ENCODE peak calls at places on chromosomes 6 and 20, in nine cellular contexts. One of them, this sample, is unnamed.

GRCh38 chr6:53353624-53354023 is 4.9 kb upstream of the ELOVL5 start:
- DNase-seq in K562: no peak
- DNase-seq in GM12878: no peak
- DNase-seq in sigmoid colon: no peak
- DNase-seq in transverse colon: no peak
- DNase-seq in suprapubic skin: no peak
- DNase-seq in A549: no peak
- DNase-seq in ovary: no peak
- DNase-seq in stomach: no peak
- DNase-seq in this sample: no peak

GRCh38 chr6:96391776-96392175 is 129.8 kb upstream of the UFL1 start:
- DNase-seq in suprapubic skin: no peak
- DNase-seq in A549: no peak
- DNase-seq in GM12878: no peak
- DNase-seq in transverse colon: peak; percentile 14
- DNase-seq in K562: no peak
- DNase-seq in stomach: peak; percentile 44
- DNase-seq in ovary: no peak
- DNase-seq in sigmoid colon: no peak
- DNase-seq in this sample: no peak

GRCh38 chr6:81763051-81763450 is 10.6 kb upstream of the TENT5A start:
- DNase-seq in sigmoid colon: no peak
- DNase-seq in ovary: no peak
- DNase-seq in stomach: no peak
- DNase-seq in A549: no peak
- DNase-seq in GM12878: no peak
- DNase-seq in transverse colon: no peak
- DNase-seq in K562: no peak
- DNase-seq in suprapubic skin: no peak
- DNase-seq in this sample: no peak

GRCh38 chr6:70520575-70520974 is 46.2 kb upstream of the SDHAF4 start:
- DNase-seq in stomach: no peak
- DNase-seq in ovary: no peak
- DNase-seq in sigmoid colon: no peak
- DNase-seq in suprapubic skin: no peak
- DNase-seq in K562: peak; percentile 9
- DNase-seq in transverse colon: no peak
- DNase-seq in GM12878: no peak
- DNase-seq in A549: peak; percentile 3
- DNase-seq in this sample: no peak

GRCh38 chr6:45514454-45514853 is 136.7 kb upstream of the SUPT3H start:
- DNase-seq in GM12878: no peak
- DNase-seq in K562: no peak
- DNase-seq in suprapubic skin: no peak
- DNase-seq in ovary: no peak
- DNase-seq in A549: peak; percentile 7
- DNase-seq in stomach: peak; percentile 33
- DNase-seq in transverse colon: no peak
- DNase-seq in sigmoid colon: no peak
- DNase-seq in this sample: no peak

GRCh38 chr20:41050361-41051019 is 21.9 kb downstream of the TOP1 start:
- DNase-seq in ovary: no peak
- DNase-seq in sigmoid colon: no peak
- DNase-seq in K562: peak; percentile 79
- DNase-seq in A549: no peak
- DNase-seq in stomach: no peak
- DNase-seq in GM12878: no peak
- DNase-seq in suprapubic skin: no peak
- DNase-seq in transverse colon: no peak
- DNase-seq in this sample: no peak

GRCh38 chr6:79570129-79570801 is 33.0 kb upstream of the LCA5 start:
- DNase-seq in GM12878: no peak
- DNase-seq in ovary: no peak
- DNase-seq in stomach: peak; percentile 70
- DNase-seq in sigmoid colon: no peak
- DNase-seq in K562: no peak
- DNase-seq in suprapubic skin: no peak
- DNase-seq in A549: no peak
- DNase-seq in transverse colon: peak; percentile 61
- DNase-seq in this sample: no peak

GRCh38 chr6:7271205-7271534 is 41.8 kb downstream of the SSR1 start:
- DNase-seq in K562: no peak
- DNase-seq in stomach: no peak
- DNase-seq in sigmoid colon: peak; percentile 46
- DNase-seq in transverse colon: no peak
- DNase-seq in A549: no peak
- DNase-seq in GM12878: no peak
- DNase-seq in suprapubic skin: peak; percentile 56
- DNase-seq in ovary: no peak
- DNase-seq in this sample: no peak

GRCh38 chr20:47878601-47879004 is 93.3 kb upstream of the SULF2 start:
- DNase-seq in K562: no peak
- DNase-seq in ovary: no peak
- DNase-seq in suprapubic skin: no peak
- DNase-seq in A549: no peak
- DNase-seq in transverse colon: no peak
- DNase-seq in sigmoid colon: no peak
- DNase-seq in GM12878: no peak
- DNase-seq in stomach: no peak
- DNase-seq in this sample: no peak

GRCh38 chr20:60170116-60170515 is 211.9 kb downstream of the CDH26 start:
- DNase-seq in K562: no peak
- DNase-seq in A549: no peak
- DNase-seq in stomach: no peak
- DNase-seq in ovary: no peak
- DNase-seq in transverse colon: no peak
- DNase-seq in sigmoid colon: no peak
- DNase-seq in GM12878: no peak
- DNase-seq in suprapubic skin: no peak
- DNase-seq in this sample: no peak

GRCh38 chr6:27791182-27791939 is 120.8 kb downstream of the OR2B2 start:
- DNase-seq in GM12878: no peak
- DNase-seq in suprapubic skin: no peak
- DNase-seq in K562: peak; percentile 73
- DNase-seq in sigmoid colon: peak; percentile 80
- DNase-seq in stomach: peak; percentile 43
- DNase-seq in transverse colon: peak; percentile 54
- DNase-seq in ovary: peak; percentile 68
- DNase-seq in A549: peak; percentile 86
- DNase-seq in this sample: peak; percentile 76

GRCh38 chr6:150866147-150867073 is 908 bp downstream of the MTHFD1L start:
- DNase-seq in sigmoid colon: peak; percentile 90
- DNase-seq in GM12878: peak; percentile 33
- DNase-seq in transverse colon: peak; percentile 79
- DNase-seq in A549: peak; percentile 84
- DNase-seq in ovary: peak; percentile 88
- DNase-seq in K562: peak; percentile 92
- DNase-seq in suprapubic skin: peak; percentile 89
- DNase-seq in stomach: peak; percentile 70
- DNase-seq in this sample: peak; percentile 57

GRCh38 chr6:89508755-89509563 is 76.0 kb downstream of the ANKRD6 start:
- DNase-seq in stomach: peak; percentile 58
- DNase-seq in sigmoid colon: no peak
- DNase-seq in GM12878: no peak
- DNase-seq in transverse colon: no peak
- DNase-seq in ovary: no peak
- DNase-seq in K562: no peak
- DNase-seq in A549: no peak
- DNase-seq in suprapubic skin: no peak
- DNase-seq in this sample: no peak

GRCh38 chr6:109793793-109794192 is 102.7 kb downstream of the FIG4 start:
- DNase-seq in K562: peak; percentile 22
- DNase-seq in A549: peak; percentile 77
- DNase-seq in suprapubic skin: no peak
- DNase-seq in ovary: no peak
- DNase-seq in GM12878: no peak
- DNase-seq in transverse colon: peak; percentile 33
- DNase-seq in sigmoid colon: no peak
- DNase-seq in stomach: no peak
- DNase-seq in this sample: no peak

GRCh38 chr20:35133735-35134134 is 13.4 kb downstream of the EDEM2 start:
- DNase-seq in ovary: no peak
- DNase-seq in A549: peak; percentile 41
- DNase-seq in transverse colon: no peak
- DNase-seq in suprapubic skin: no peak
- DNase-seq in stomach: no peak
- DNase-seq in K562: no peak
- DNase-seq in GM12878: no peak
- DNase-seq in sigmoid colon: no peak
- DNase-seq in this sample: no peak

GRCh38 chr20:35134472-35134871 is 12.7 kb downstream of the EDEM2 start:
- DNase-seq in sigmoid colon: no peak
- DNase-seq in suprapubic skin: no peak
- DNase-seq in ovary: peak; percentile 76
- DNase-seq in GM12878: no peak
- DNase-seq in transverse colon: no peak
- DNase-seq in A549: no peak
- DNase-seq in K562: no peak
- DNase-seq in stomach: no peak
- DNase-seq in this sample: peak; percentile 53

GRCh38 chr20:35131953-35132352 is 15.2 kb downstream of the EDEM2 start:
- DNase-seq in stomach: no peak
- DNase-seq in GM12878: no peak
- DNase-seq in A549: no peak
- DNase-seq in K562: no peak
- DNase-seq in transverse colon: no peak
- DNase-seq in ovary: no peak
- DNase-seq in sigmoid colon: no peak
- DNase-seq in suprapubic skin: no peak
- DNase-seq in this sample: no peak

GRCh38 chr20:35134900-35135299 is 12.2 kb downstream of the EDEM2 start:
- DNase-seq in stomach: no peak
- DNase-seq in A549: no peak
- DNase-seq in GM12878: no peak
- DNase-seq in K562: no peak
- DNase-seq in sigmoid colon: no peak
- DNase-seq in suprapubic skin: no peak
- DNase-seq in transverse colon: no peak
- DNase-seq in ovary: peak; percentile 33
- DNase-seq in this sample: no peak

GRCh38 chr20:35133006-35133405 is 14.1 kb downstream of the EDEM2 start:
- DNase-seq in ovary: no peak
- DNase-seq in K562: no peak
- DNase-seq in sigmoid colon: no peak
- DNase-seq in stomach: no peak
- DNase-seq in A549: no peak
- DNase-seq in transverse colon: no peak
- DNase-seq in suprapubic skin: no peak
- DNase-seq in GM12878: no peak
- DNase-seq in this sample: no peak
- TF ChIP-seq POLR2A in ovary: no peak
- TF ChIP-seq POLR2A in K562: no peak
- TF ChIP-seq POLR2A in sigmoid colon: no peak
- TF ChIP-seq POLR2A in stomach: no peak
- TF ChIP-seq POLR2A in A549: no peak
- TF ChIP-seq POLR2A in transverse colon: no peak
- TF ChIP-seq POLR2A in suprapubic skin: no peak
- TF ChIP-seq POLR2A in GM12878: no peak
- TF ChIP-seq POLR2A in this sample: no peak

DNA sequence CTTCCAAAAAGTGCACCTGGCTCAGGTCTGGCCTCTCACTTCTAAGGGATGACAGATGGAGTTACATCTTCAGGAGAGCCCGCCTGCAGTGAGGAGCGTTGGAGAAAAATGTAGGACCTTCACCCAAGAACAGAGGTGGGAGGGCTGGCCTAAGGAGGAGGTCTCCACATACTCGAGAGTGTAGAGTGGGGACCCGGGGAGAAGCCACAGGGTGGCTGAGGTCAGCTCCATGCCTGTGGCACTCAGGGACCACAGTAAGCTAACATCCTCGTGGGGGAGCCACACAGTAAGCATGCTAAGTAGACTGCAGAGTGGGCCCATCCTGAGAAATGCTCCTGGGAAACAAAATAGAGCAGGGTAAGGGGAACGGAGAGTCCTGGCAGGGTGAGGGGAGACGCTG is 24.0 kb downstream of the AAR2 start:
- DNase-seq in A549: no peak
- DNase-seq in transverse colon: no peak
- DNase-seq in suprapubic skin: no peak
- DNase-seq in ovary: no peak
- DNase-seq in GM12878: no peak
- DNase-seq in stomach: no peak
- DNase-seq in sigmoid colon: peak; percentile 29
- DNase-seq in K562: no peak
- DNase-seq in this sample: no peak
- H3K4me1 ChIP-seq in A549: no peaks in the 10 kb centered on the region
- H3K4me1 ChIP-seq in transverse colon: no peaks in the 10 kb centered on the region
- H3K4me1 ChIP-seq in suprapubic skin: no peaks in the 10 kb centered on the region
- H3K4me1 ChIP-seq in ovary: no peaks in the 10 kb centered on the region
- H3K4me1 ChIP-seq in GM12878: no peaks in the 10 kb centered on the region
- H3K4me1 ChIP-seq in stomach: no peaks in the 10 kb centered on the region
- H3K4me1 ChIP-seq in sigmoid colon: no peaks in the 10 kb centered on the region
- H3K4me1 ChIP-seq in K562: no peaks in the 10 kb centered on the region
- H3K4me1 ChIP-seq in this sample: no peaks in the 10 kb centered on the region

GRCh38 chr20:2651772-2652723 is at the start of gene NOP56:
- DNase-seq in stomach: peak; percentile 92
- DNase-seq in ovary: peak; percentile 91
- DNase-seq in K562: peak; percentile 90
- DNase-seq in sigmoid colon: peak; percentile 95
- DNase-seq in GM12878: peak; percentile 45
- DNase-seq in A549: peak; percentile 97
- DNase-seq in suprapubic skin: peak; percentile 92
- DNase-seq in transverse colon: peak; percentile 95
- DNase-seq in this sample: peak; percentile 82
- TF ChIP-seq EP300 in stomach: no peak
- TF ChIP-seq EP300 in ovary: no peak
- TF ChIP-seq EP300 in K562: no peak
- TF ChIP-seq EP300 in sigmoid colon: peak; percentile 1
- TF ChIP-seq EP300 in GM12878: no peak
- TF ChIP-seq EP300 in A549: peak; percentile 2
- TF ChIP-seq EP300 in suprapubic skin: no peak
- TF ChIP-seq EP300 in transverse colon: no peak
- TF ChIP-seq EP300 in this sample: no peak

GRCh38 chr6:43627008-43627825 is 1.8 kb downstream of the GTPBP2 start:
- DNase-seq in GM12878: peak; percentile 23
- DNase-seq in K562: peak; percentile 94
- DNase-seq in A549: peak; percentile 70
- DNase-seq in ovary: peak; percentile 59
- DNase-seq in suprapubic skin: peak; percentile 82
- DNase-seq in sigmoid colon: peak; percentile 93
- DNase-seq in stomach: peak; percentile 79
- DNase-seq in transverse colon: peak; percentile 77
- DNase-seq in this sample: peak; percentile 85

GRCh38 chr6:43629505-43630300 is 639 bp upstream of the GTPBP2 start:
- DNase-seq in ovary: peak; percentile 93
- DNase-seq in transverse colon: peak; percentile 97
- DNase-seq in sigmoid colon: peak; percentile 98
- DNase-seq in K562: peak; percentile 99
- DNase-seq in GM12878: peak; percentile 96
- DNase-seq in suprapubic skin: peak; percentile 97
- DNase-seq in stomach: peak; percentile 97
- DNase-seq in A549: peak; percentile 95
- DNase-seq in this sample: peak; percentile 95

GRCh38 chr6:43630980-43631619 is 2.0 kb upstream of the GTPBP2 start:
- DNase-seq in K562: peak; percentile 97
- DNase-seq in stomach: no peak
- DNase-seq in transverse colon: no peak
- DNase-seq in GM12878: no peak
- DNase-seq in A549: no peak
- DNase-seq in sigmoid colon: no peak
- DNase-seq in suprapubic skin: no peak
- DNase-seq in ovary: no peak
- DNase-seq in this sample: no peak

GRCh38 chr6:43629104-43629504 is at the start of gene GTPBP2:
- DNase-seq in A549: peak; percentile 97
- DNase-seq in sigmoid colon: peak; percentile 100
- DNase-seq in stomach: peak; percentile 99
- DNase-seq in GM12878: peak; percentile 91
- DNase-seq in suprapubic skin: peak; percentile 100
- DNase-seq in K562: peak; percentile 97
- DNase-seq in transverse colon: peak; percentile 99
- DNase-seq in ovary: peak; percentile 98
- DNase-seq in this sample: peak; percentile 97

GRCh38 chr6:43628392-43629103 is 516 bp downstream of the GTPBP2 start:
- DNase-seq in transverse colon: peak; percentile 62
- DNase-seq in GM12878: no peak
- DNase-seq in suprapubic skin: peak; percentile 86
- DNase-seq in ovary: peak; percentile 49
- DNase-seq in A549: peak; percentile 36
- DNase-seq in K562: peak; percentile 77
- DNase-seq in stomach: peak; percentile 51
- DNase-seq in sigmoid colon: peak; percentile 83
- DNase-seq in this sample: peak; percentile 44
- TF ChIP-seq POLR2A in transverse colon: no peak
- TF ChIP-seq POLR2A in GM12878: no peak
- TF ChIP-seq POLR2A in suprapubic skin: no peak
- TF ChIP-seq POLR2A in ovary: no peak
- TF ChIP-seq POLR2A in A549: no peak
- TF ChIP-seq POLR2A in K562: peak; percentile 84
- TF ChIP-seq POLR2A in stomach: no peak
- TF ChIP-seq POLR2A in sigmoid colon: no peak
- TF ChIP-seq POLR2A in this sample: no peak